ENCODE peak calls at places on chromosomes 13 and 19, in five cellular contexts. W is A549, R is heart left ventricle, O is esophagus squamous epithelium, H is lower leg skin. F is an unnamed sample.
A peak's percentile ranks its signal among the peaks of the same experiment; 100 is the strongest.

GRCh38 chr19:43625918-43626579 is 6.6 kb upstream of the ZNF428 start:
- DNase-seq in O (no peak), W (peak; percentile 71), R (no peak), H (no peak), F (no peak)

GRCh38 chr13:24203726-24204295 is 43.3 kb downstream of the SPATA13 start:
- DNase-seq in O (no peak), R (no peak), W (no peak), H (no peak), F (no peak)

GRCh38 chr13:102817907-102818306 is 19.0 kb downstream of the BIVM start:
- DNase-seq in O (no peak), R (no peak), W (no peak), H (no peak), F (no peak)

GRCh38 chr13:114140131-114140908 is 7.9 kb upstream of the RASA3 start:
- DNase-seq in H (no peak), O (no peak), W (no peak), R (peak; percentile 14), F (no peak)

GRCh38 chr19:1445932-1446712 is 3.8 kb upstream of the APC2 start:
- DNase-seq in W (peak; percentile 52), O (no peak), R (no peak), H (no peak), F (no peak)

GRCh38 chr19:49151339-49152217 is 3.6 kb downstream of the HRC start:
- DNase-seq in W (peak; percentile 91), R (peak; percentile 67), O (no peak), H (peak; percentile 97), F (peak; percentile 94)

GRCh38 chr13:25977671-25978070 is 74.1 kb downstream of the SHISA2 start:
- DNase-seq in O (no peak), H (no peak), R (no peak), W (no peak), F (no peak)

GRCh38 chr19:6613711-6614110 is 22.8 kb upstream of the CD70 start:
- DNase-seq in W (no peak), H (no peak), O (no peak), R (no peak), F (no peak)

GRCh38 chr13:112791662-112792440 is 102.0 kb downstream of the ATP11A start:
- DNase-seq in R (no peak), O (no peak), H (peak; percentile 69), W (no peak), F (no peak)

GRCh38 chr19:45420871-45421270 is 2.8 kb downstream of the ERCC1 start:
- DNase-seq in O (no peak), R (no peak), H (no peak), W (no peak), F (no peak)

GRCh38 chr19:45419895-45420294 is 3.8 kb downstream of the ERCC1 start:
- DNase-seq in O (no peak), H (no peak), W (no peak), R (no peak), F (no peak)

GRCh38 chr19:45420356-45420755 is 3.4 kb downstream of the ERCC1 start:
- DNase-seq in O (no peak), H (no peak), W (no peak), R (no peak), F (no peak)

GRCh38 chr19:45418812-45419211 is 4.9 kb downstream of the ERCC1 start:
- DNase-seq in W (no peak), O (no peak), R (no peak), H (no peak), F (no peak)

DNA sequence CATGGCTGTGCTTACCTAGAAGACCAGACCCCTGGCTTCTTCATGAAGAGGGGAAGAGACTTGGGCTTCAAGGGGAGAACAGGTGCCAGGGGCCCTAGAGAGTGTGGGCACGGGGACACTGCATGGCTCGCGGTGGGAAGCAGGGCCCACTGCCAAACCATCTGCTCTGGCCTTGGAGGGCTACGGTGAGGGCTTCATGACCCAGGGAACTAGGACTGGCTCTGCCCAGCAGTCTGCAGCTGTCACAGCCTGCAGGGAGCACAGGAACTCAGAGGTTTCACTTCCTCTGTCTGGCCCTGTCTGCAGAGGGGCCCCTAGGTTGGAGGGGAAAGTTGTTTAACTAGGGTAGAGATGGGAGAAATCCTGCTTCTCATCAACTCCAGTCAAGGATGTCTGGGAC is 4.3 kb downstream of the ERCC1 start:
- DNase-seq in H (no peak), O (no peak), W (no peak), R (peak; percentile 58), F (no peak)
- TF ChIP-seq POLR2A in H (no peak), O (no peak), W (no peak), R (no peak), F (no peak)

GRCh38 chr19:11434703-11435056 is 241 bp downstream of the ODAD3 start:
- DNase-seq in H (no peak), O (no peak), W (no peak), R (no peak), F (no peak)
- TF ChIP-seq POLR2A in H (no peak), O (no peak), W (no peak), R (no peak), F (no peak)

DNA sequence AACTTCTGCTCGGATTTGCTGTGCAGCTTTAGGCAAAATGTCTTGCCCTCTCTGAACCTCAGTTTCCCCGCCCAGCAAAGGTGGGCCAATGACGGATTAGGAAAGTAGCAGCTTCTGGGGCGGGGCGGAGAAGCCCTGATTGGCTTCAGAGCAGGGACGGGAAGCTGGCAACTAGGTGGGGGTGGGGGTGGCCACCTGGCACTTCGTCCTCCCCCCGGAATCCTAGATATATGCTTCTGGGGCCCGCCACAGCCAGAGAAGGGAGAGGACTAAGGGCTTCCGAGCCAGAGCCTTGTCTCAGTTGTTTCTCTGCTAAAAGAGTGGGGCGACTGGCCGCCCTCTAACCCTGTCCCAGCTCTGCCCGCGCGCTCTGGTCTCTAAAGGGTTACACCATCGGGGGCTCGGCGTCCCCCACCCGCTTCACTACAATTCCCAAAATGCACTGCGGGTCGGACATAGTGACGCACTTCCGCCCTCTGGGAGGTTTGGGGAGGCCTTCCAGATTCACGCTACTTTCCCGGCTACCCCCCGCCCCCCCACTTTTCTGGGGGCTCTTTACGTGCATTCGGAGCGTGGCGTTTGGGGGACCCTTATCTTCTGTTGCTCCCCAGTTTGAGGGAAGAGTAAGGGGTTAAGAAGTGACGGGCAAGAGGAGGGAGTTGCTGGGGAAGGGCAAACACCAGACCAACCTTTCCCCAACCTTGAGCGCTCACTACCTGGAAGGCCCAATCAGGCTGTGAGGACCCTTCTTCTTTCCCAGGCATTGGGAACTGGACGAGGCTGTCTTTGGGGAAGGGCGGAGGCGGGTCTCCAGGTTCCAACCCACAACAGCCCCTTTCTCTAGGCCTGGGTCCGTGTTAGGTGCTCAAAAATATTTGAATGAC is 728 bp upstream of the IRF2BP1 start:
- DNase-seq in R (peak; percentile 94), W (peak; percentile 97), H (peak; percentile 98), O (peak; percentile 63), F (peak; percentile 82)
- TF ChIP-seq POLR2A in R (peak; percentile 10), W (peak; percentile 37), H (no peak), O (peak; percentile 23), F (peak; percentile 63)

GRCh38 chr19:41869374-41869955 is 7.6 kb upstream of the CD79A start:
- DNase-seq in O (no peak), H (no peak), W (no peak), R (no peak), F (no peak)
- TF ChIP-seq POLR2A in O (no peak), H (no peak), W (no peak), R (no peak), F (no peak)

GRCh38 chr13:109410868-109411267 is 375.5 kb downstream of the IRS2 start:
- DNase-seq in H (peak; percentile 60), W (no peak), R (no peak), O (no peak), F (no peak)

GRCh38 chr13:109402976-109403375 is 383.4 kb downstream of the IRS2 start:
- DNase-seq in H (no peak), R (no peak), W (no peak), O (no peak), F (no peak)

GRCh38 chr13:109412232-109412935 is 374.0 kb downstream of the IRS2 start:
- DNase-seq in O (no peak), H (peak; percentile 74), W (peak; percentile 60), R (peak; percentile 69), F (no peak)

GRCh38 chr13:109408596-109409382 is 377.6 kb downstream of the IRS2 start:
- DNase-seq in O (no peak), H (peak; percentile 73), W (no peak), R (no peak), F (no peak)
- TF ChIP-seq POLR2A in O (no peak), H (no peak), W (no peak), R (no peak), F (no peak)

DNA sequence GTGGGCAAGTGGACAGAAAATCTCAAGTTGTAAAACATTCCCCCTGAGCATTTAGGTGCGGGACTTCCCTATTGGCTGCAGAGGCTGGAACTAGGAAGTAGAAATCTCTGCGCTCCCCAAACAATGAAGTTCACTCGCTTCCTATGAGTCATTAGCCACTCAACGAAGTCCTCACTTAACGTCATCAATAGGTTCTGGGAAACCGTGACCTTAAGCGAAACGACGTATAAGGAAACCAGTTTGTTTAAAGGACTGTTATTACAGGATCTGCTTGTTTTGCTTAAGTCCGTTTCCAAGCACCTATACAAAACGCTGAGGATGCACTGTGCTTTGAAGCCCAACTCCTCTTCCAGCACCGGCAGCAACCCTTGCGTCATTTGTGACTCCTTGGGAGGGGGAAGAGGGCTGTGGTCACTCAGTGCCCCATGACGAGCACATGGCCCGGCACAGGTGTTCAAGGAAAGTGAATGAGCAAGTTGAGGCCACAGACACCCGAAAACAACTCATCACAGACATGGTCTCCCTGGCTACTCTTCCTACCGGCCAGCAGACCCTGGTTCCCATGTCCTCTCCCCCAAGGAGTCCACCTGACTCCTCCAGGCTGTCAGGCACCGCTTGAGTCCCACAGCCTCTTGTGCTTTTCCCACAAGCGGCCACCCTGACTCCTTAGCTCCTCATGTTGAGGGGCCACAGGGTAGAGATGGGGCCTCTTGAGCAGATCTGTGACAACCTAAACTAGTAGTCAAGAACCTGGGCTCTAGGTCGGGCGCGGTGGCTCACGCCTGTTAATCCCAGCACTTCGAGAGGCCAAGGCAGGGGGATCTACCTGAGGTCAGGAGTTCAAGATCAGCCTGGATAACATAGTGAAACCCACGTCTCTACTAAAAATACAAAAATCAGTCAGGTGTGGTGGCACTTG is 4.8 kb downstream of the RPS16 start:
- DNase-seq in R (no peak), O (no peak), H (peak; percentile 89), W (peak; percentile 100), F (no peak)
- TF ChIP-seq POLR2A in R (no peak), O (no peak), H (no peak), W (peak; percentile 33), F (peak; percentile 10)

DNA sequence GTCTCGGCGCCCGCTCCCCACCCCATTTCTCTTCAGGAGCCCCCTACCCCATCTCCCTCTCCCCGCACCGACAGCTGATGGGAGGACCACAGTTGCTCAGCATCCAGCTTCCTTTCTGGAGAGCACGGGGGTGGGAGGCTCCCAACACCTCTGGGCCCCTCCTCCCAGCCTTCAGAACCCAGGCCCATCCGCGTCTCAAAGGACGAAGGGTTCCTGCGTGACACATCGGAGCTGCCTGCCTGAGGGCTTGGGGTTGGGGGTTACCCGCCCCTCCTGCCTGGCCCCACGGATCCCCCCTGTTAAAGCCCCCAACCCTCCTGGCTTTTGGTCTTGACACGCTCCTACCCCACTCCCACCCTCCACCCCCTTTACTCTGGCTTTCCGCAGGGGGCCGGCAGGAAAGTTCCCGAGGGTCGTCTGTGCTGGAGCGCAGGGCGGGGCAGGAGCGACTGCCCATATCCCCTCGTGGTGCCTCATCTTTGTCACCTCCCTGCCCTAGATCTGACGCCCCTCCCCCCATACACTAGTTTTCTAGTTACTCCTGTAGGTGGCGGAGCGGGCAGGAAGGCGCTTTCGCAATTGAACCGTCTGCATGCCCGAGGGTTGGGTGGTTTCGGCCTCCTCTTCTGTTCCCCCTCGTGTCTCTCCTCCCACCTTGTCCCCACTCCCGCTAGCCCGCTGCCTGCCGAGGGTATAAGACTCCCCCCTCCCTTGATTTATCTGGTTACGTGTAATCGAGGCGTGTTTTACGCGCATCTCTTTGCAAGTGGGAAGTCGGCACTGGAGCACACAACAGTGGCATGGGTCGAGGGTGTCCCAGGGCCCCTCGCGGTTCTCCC is 922 bp downstream of the TRAPPC5 start:
- DNase-seq in W (peak; percentile 77), H (peak; percentile 95), R (peak; percentile 84), O (peak; percentile 46), F (peak; percentile 78)
- TF ChIP-seq POLR2A in W (no peak), H (no peak), R (no peak), O (no peak), F (no peak)

F was measured in gastrocnemius medialis.